ENCODE peak calls at places on chromosomes 11 and 22, in ten cellular contexts. U is K562, A is IMR-90, I is body of pancreas, L is spleen, O is upper lobe of left lung, D is endothelial cell of umbilical vein, V is stomach, R is A549, M is tibial nerve. F is an unnamed sample.

GRCh38 chr11:70662691-70663098 is 264.4 kb downstream of the CTTN start:
- DNase-seq in U (no peak), A (no peak), I (no peak), L (no peak), O (no peak), D (no peak), V (no peak), R (no peak), M (no peak), F (no peak)

GRCh38 chr11:64721359-64721699 is 1.7 kb downstream of the NRXN2 start:
- DNase-seq in U (no peak), A (no peak), I (no peak), L (no peak), O (no peak), D (no peak), V (no peak), R (no peak), M (no peak), F (no peak)

GRCh38 chr22:48707749-48708557 is 1119.7 kb downstream of the BRD1 start:
- DNase-seq in U (no peak), A (no peak), I (no peak), L (peak; percentile 69), O (peak; percentile 72), D (no peak), V (no peak), R (no peak), M (no peak), F (no peak)

GRCh38 chr11:16891964-16892363 is 122.2 kb downstream of the PLEKHA7 start:
- DNase-seq in U (no peak), A (peak; percentile 70), I (no peak), L (no peak), O (no peak), D (no peak), V (no peak), R (no peak), M (no peak), F (no peak)

GRCh38 chr11:127471662-127472061 is 471.1 kb upstream of the KIRREL3 start:
- DNase-seq in U (no peak), A (no peak), I (no peak), L (no peak), O (no peak), D (no peak), V (no peak), R (no peak), M (no peak), F (no peak)

GRCh38 chr22:37282385-37282677 is at the start of gene CYTH4:
- DNase-seq in U (peak; percentile 38), A (no peak), I (peak; percentile 70), L (peak; percentile 98), O (peak; percentile 77), D (peak; percentile 28), V (peak; percentile 70), R (no peak), M (no peak), F (peak; percentile 14)

GRCh38 chr11:2531277-2531986 is 86.6 kb downstream of the KCNQ1 start:
- DNase-seq in U (peak; percentile 82), A (peak; percentile 38), I (peak; percentile 74), L (peak; percentile 93), O (peak; percentile 62), D (peak; percentile 53), V (peak; percentile 84), R (peak; percentile 78), M (peak; percentile 81), F (peak; percentile 78)

GRCh38 chr11:66619080-66619554 is 2.7 kb downstream of the RBM14 start:
- DNase-seq in U (no peak), A (peak; percentile 57), I (peak; percentile 38), L (no peak), O (no peak), D (peak; percentile 56), V (no peak), R (no peak), M (no peak), F (peak; percentile 24)

GRCh38 chr11:5679811-5680210 is 5.1 kb downstream of the TRIM5 start:
- DNase-seq in U (no peak), A (no peak), I (no peak), L (no peak), O (no peak), D (no peak), V (no peak), R (no peak), M (no peak), F (no peak)

GRCh38 chr11:35260342-35260985 is 121.5 kb downstream of the CD44 start:
- DNase-seq in U (no peak), A (peak; percentile 96), I (peak; percentile 52), L (no peak), O (no peak), D (no peak), V (no peak), R (peak; percentile 30), M (no peak), F (no peak)

GRCh38 chr11:113553905-113554304 is 78.7 kb upstream of the DRD2 start:
- DNase-seq in U (peak; percentile 26), A (no peak), I (no peak), L (no peak), O (no peak), D (no peak), V (no peak), R (no peak), M (no peak), F (no peak)
- TF ChIP-seq CTCF in U (peak; percentile 34), A (no peak), I (no peak), L (no peak), O (no peak), D (no peak), V (no peak), R (no peak), M (no peak), F (no peak)

GRCh38 chr11:114308689-114309089 is 12.5 kb downstream of the NNMT start:
- DNase-seq in U (no peak), A (no peak), I (peak; percentile 58), L (no peak), O (no peak), D (no peak), V (no peak), R (no peak), M (peak; percentile 67), F (no peak)
- TF ChIP-seq POLR2A in U (no peak), A (no peak), I (no peak), L (no peak), O (peak; percentile 39), D (no peak), V (no peak), R (no peak), M (no peak), F (no peak)

GRCh38 chr11:122162095-122162494 is 46.1 kb upstream of the BLID start:
- DNase-seq in U (no peak), A (no peak), I (no peak), L (no peak), O (no peak), D (no peak), V (no peak), R (no peak), M (no peak), F (no peak)

GRCh38 chr11:122161191-122161590 is 45.2 kb upstream of the BLID start:
- DNase-seq in U (no peak), A (no peak), I (no peak), L (no peak), O (no peak), D (no peak), V (no peak), R (no peak), M (no peak), F (no peak)

GRCh38 chr11:122157540-122158173 is 41.6 kb upstream of the BLID start:
- DNase-seq in U (no peak), A (no peak), I (no peak), L (no peak), O (no peak), D (peak; percentile 73), V (no peak), R (no peak), M (no peak), F (no peak)

GRCh38 chr11:122159861-122160260 is 43.8 kb upstream of the BLID start:
- DNase-seq in U (no peak), A (no peak), I (no peak), L (no peak), O (no peak), D (no peak), V (no peak), R (no peak), M (no peak), F (no peak)

GRCh38 chr11:122159173-122159701 is 43.2 kb upstream of the BLID start:
- DNase-seq in U (no peak), A (peak; percentile 65), I (no peak), L (no peak), O (no peak), D (peak; percentile 29), V (no peak), R (no peak), M (no peak), F (peak; percentile 46)
- H3K4me1 ChIP-seq in U (no peaks in the 10 kb centered on the region), A (peaks cover 42% of the 10 kb centered on the region), I (no peaks in the 10 kb centered on the region), L (peaks cover 9% of the 10 kb centered on the region), O (peaks cover 7% of the 10 kb centered on the region), D (peaks cover 68% of the 10 kb centered on the region), V (no peaks in the 10 kb centered on the region), R (peaks cover 74% of the 10 kb centered on the region), M (peaks cover 10% of the 10 kb centered on the region), F (peaks cover 27% of the 10 kb centered on the region)

GRCh38 chr11:85665756-85666155 is 827 bp upstream of the CREBZF start:
- DNase-seq in U (no peak), A (no peak), I (peak; percentile 34), L (no peak), O (no peak), D (no peak), V (no peak), R (no peak), M (no peak), F (no peak)

GRCh38 chr11:85661972-85662664 is 2.8 kb downstream of the CREBZF start:
- DNase-seq in U (no peak), A (peak; percentile 39), I (no peak), L (no peak), O (no peak), D (peak; percentile 2), V (no peak), R (no peak), M (no peak), F (no peak)

GRCh38 chr11:85663080-85663729 is 1.7 kb downstream of the CREBZF start:
- DNase-seq in U (no peak), A (no peak), I (no peak), L (no peak), O (no peak), D (peak; percentile 22), V (no peak), R (no peak), M (no peak), F (no peak)

GRCh38 chr11:85664561-85665481 is at the start of gene CREBZF:
- DNase-seq in U (peak; percentile 90), A (peak; percentile 95), I (peak; percentile 95), L (peak; percentile 97), O (peak; percentile 98), D (peak; percentile 94), V (peak; percentile 94), R (peak; percentile 90), M (peak; percentile 95), F (peak; percentile 90)

DNA sequence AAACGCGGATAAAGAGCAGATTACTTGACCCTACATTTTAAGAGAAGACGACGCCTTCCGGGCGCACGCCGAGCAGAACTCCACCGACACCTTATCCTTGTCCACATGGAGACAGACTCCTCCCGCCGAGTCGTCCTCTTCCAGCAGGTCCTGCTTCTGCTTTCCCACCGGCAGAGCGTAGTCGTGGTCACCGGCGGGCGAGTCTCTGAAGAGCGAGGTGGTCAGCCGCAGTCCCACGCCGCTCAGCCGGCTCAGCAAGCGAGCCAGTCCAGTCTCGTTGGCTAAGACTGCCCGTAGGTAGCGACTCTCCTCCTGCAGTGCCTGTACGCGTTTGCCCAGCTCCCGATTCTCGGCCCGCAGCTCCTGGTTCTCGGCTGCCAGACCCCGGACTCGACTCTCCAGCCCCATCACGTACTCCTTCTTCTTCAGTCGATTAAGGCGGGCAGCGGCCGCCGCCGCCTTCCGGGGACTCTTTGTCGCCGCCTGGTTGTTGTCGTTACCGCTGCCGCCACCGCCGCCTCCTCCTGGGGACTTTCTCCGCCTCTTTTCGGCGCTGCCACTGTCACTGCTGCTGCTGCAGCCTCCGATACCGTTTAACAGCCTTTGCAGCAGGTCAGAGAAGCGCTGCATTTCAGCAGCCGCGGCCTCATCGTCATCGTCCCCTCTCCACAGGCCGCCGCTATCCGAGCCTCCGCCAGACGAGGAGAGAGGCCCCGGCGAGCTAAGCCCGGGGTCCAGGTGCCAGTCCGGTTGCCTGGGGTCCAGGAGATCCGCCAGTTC is 958 bp downstream of the CREBZF start:
- DNase-seq in U (peak; percentile 67), A (peak; percentile 45), I (peak; percentile 87), L (peak; percentile 97), O (peak; percentile 96), D (peak; percentile 66), V (peak; percentile 88), R (peak; percentile 52), M (peak; percentile 73), F (peak; percentile 87)
- TF ChIP-seq CTCF in U (peak; percentile 84), A (peak; percentile 37), I (peak; percentile 50), L (peak; percentile 78), O (peak; percentile 71), D (no peak), V (no peak), R (peak; percentile 40), M (peak; percentile 61), F (peak; percentile 63)